ENCODE peak calls at places on chromosomes 13 and 19, in nine cellular contexts. G is psoas muscle, H is endothelial cell, L is dorsolateral prefrontal cortex, R is epithelial cell of esophagus, Y is lower lobe of right lung, I is osteocyte, V is epithelial cell of proximal tubule, K is foreskin fibroblast. D is an unnamed sample.

GRCh38 chr19:2312819-2313501 is 5.0 kb upstream of the LINGO3 start:
- DNase-seq in V (no peak), G (no peak), L (no peak), H (no peak), Y (no peak), R (no peak), K (no peak), I (no peak), D (no peak)

GRCh38 chr19:21084343-21084742 is 2.3 kb downstream of the ZNF714 start:
- DNase-seq in L (no peak), I (no peak), R (peak; percentile 70), V (peak; percentile 77), Y (no peak), K (peak; percentile 40), G (no peak), H (no peak), D (no peak)

GRCh38 chr19:4455742-4456565 is 1.6 kb downstream of the UBXN6 start:
- DNase-seq in R (peak; percentile 16), L (no peak), G (peak; percentile 88), K (peak; percentile 81), I (no peak), V (peak; percentile 60), H (no peak), Y (peak; percentile 59), D (no peak)

GRCh38 chr13:109651854-109652253 is 134.5 kb downstream of the IRS2 start:
- DNase-seq in H (no peak), R (no peak), K (no peak), V (no peak), G (no peak), L (no peak), I (no peak), Y (no peak), D (no peak)

GRCh38 chr13:48231080-48231479 is 1.9 kb upstream of the ITM2B start:
- DNase-seq in G (no peak), V (peak; percentile 96), Y (no peak), K (no peak), L (no peak), R (no peak), I (no peak), H (no peak), D (no peak)

GRCh38 chr13:45441633-45442032 is 23.1 kb upstream of the COG3 start:
- DNase-seq in R (peak; percentile 70), Y (no peak), V (no peak), I (no peak), K (peak; percentile 47), H (no peak), L (no peak), G (no peak), D (peak; percentile 47)

GRCh38 chr19:47228937-47229673 is 1.9 kb downstream of the BBC3 start:
- DNase-seq in I (no peak), L (peak; percentile 53), H (no peak), K (no peak), Y (no peak), R (peak; percentile 47), V (no peak), G (no peak), D (no peak)

GRCh38 chr13:30044932-30045331 is 194.5 kb upstream of the UBL3 start:
- DNase-seq in V (no peak), K (no peak), G (no peak), L (no peak), I (no peak), Y (no peak), R (peak; percentile 84), H (no peak), D (no peak)

GRCh38 chr13:38844581-38844980 is 146.1 kb downstream of the STOML3 start:
- DNase-seq in K (no peak), Y (no peak), H (no peak), V (no peak), L (no peak), G (no peak), R (no peak), I (no peak), D (no peak)

GRCh38 chr13:76643596-76643995 is 242.6 kb downstream of the KCTD12 start:
- DNase-seq in L (no peak), K (no peak), H (no peak), R (no peak), I (no peak), Y (no peak), V (peak; percentile 7), G (no peak), D (no peak)

GRCh38 chr19:40609561-40610395 is 8.6 kb downstream of the LTBP4 start:
- DNase-seq in I (peak; percentile 89), H (peak; percentile 73), V (no peak), K (peak; percentile 76), L (peak; percentile 81), G (peak; percentile 95), R (peak; percentile 85), Y (peak; percentile 95), D (peak; percentile 93)

GRCh38 chr13:33644607-33645543 is 173.1 kb upstream of the RFC3 start:
- DNase-seq in G (no peak), R (peak; percentile 27), V (no peak), K (no peak), H (no peak), Y (no peak), I (no peak), L (no peak), D (no peak)

GRCh38 chr13:44088911-44089851 is 209.5 kb downstream of the LACC1 start:
- DNase-seq in V (no peak), H (no peak), G (no peak), I (no peak), Y (no peak), K (no peak), L (no peak), R (no peak), D (no peak)

DNA sequence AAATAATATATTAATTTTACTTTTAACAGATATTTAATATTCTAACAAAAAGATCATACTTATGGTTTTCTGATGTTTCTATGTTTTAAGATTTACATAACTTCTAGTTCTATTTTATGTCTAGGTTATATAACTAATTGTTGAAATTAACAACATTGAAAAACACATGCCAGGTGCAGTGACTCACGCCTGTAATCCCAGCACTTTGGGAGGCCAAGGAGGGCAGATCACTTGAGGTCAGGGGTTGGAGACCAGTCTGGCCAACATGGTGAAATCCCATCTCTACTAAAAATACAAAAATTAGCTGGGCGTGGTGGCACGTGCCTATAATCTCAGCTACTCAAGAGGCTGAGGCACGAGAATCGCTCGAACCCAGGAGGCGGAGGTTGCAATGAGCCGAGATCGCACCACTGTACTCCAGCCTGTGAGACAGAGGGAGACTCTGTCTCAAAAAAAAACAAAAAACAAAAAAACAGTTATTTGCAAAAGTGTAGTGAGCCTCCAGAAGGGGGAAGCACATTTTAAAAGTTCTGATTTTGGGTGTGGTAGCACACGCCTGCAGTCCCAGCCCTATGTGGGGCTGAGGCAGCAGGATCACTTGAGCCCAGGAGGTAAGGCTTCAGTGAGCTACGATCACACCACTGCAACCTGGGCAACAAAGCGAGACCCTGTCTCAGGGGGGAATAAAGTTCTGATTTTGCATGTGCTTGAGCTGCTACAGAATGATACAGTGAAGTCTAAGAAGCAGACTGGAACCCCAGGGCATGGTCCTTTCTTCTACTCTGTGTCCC is 18.6 kb downstream of the MIPEP start:
- DNase-seq in V (no peak), Y (no peak), R (no peak), L (no peak), K (no peak), H (no peak), G (no peak), I (no peak), D (no peak)
- TF ChIP-seq CTCF in V (no peak), Y (no peak), R (no peak), L (no peak), K (no peak), H (no peak), G (no peak), I (no peak), D (no peak)

GRCh38 chr19:30696514-30696913 is 324.3 kb downstream of the ZNF536 start:
- DNase-seq in G (no peak), L (no peak), Y (no peak), I (no peak), R (no peak), K (no peak), V (no peak), H (peak; percentile 48), D (no peak)
- TF ChIP-seq CTCF in G (no peak), L (no peak), Y (peak; percentile 42), I (no peak), R (peak; percentile 8), K (peak; percentile 14), V (peak; percentile 37), H (peak; percentile 13), D (peak; percentile 45)

GRCh38 chr13:95494082-95494681 is 58.3 kb upstream of the CLDN10 start:
- DNase-seq in V (peak; percentile 40), H (peak; percentile 52), G (no peak), K (peak; percentile 49), Y (no peak), R (peak; percentile 83), I (no peak), L (no peak), D (no peak)
- TF ChIP-seq CTCF in V (peak; percentile 73), H (peak; percentile 86), G (peak; percentile 77), K (peak; percentile 64), Y (peak; percentile 68), R (peak; percentile 74), I (peak; percentile 69), L (peak; percentile 60), D (peak; percentile 65)

GRCh38 chr13:59532405-59532804 is 631.3 kb downstream of the DIAPH3 start:
- DNase-seq in L (no peak), I (no peak), K (no peak), G (no peak), H (no peak), R (peak; percentile 50), Y (no peak), V (no peak), D (no peak)

GRCh38 chr13:59534806-59535205 is 628.9 kb downstream of the DIAPH3 start:
- DNase-seq in R (no peak), G (no peak), I (no peak), H (no peak), V (no peak), Y (no peak), K (no peak), L (no peak), D (no peak)

GRCh38 chr13:59531571-59532091 is 632.1 kb downstream of the DIAPH3 start:
- DNase-seq in R (peak; percentile 80), Y (peak; percentile 67), G (peak; percentile 73), K (peak; percentile 31), L (peak; percentile 73), V (peak; percentile 39), I (peak; percentile 91), H (peak; percentile 67), D (peak; percentile 71)

GRCh38 chr13:59537500-59537899 is 626.2 kb downstream of the DIAPH3 start:
- DNase-seq in Y (no peak), H (no peak), I (no peak), K (no peak), R (no peak), L (no peak), V (no peak), G (no peak), D (no peak)

DNA sequence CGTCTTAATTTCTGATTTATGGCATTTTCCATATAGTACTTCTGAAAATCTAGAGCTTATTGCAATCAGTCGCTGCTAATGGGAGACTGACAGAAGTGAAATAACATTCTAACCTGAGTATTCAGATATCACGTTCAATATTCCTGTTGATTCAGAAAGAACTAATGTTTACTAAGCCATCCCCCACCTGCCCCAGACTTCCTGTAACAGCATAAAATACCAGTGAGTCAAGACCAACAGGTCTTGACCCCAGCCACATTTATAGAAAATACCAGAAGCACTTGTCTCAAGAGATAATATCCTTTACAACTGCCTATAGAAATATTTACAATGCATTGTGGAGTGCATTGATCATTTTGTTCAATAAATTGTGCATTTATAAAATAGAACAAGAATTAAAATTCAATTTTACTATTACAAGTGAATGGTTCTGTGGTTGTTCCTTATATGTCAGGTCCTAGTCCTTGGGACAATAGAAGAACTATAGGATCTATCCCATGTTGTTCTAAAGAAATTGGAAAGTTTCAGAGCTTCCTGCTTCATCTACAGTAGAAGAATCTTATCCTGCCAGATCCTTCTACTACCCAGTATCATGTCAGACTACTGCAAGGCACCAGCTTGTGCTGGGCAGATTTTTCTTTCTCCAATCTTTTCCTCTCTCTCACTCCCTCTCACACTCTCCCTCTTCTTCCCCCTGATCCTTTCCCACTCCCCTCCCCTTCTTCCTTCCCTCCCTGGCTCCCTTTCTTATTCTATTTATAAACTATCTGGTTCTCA is 630.0 kb downstream of the DIAPH3 start:
- DNase-seq in V (no peak), I (no peak), L (no peak), R (peak; percentile 62), K (no peak), G (no peak), H (no peak), Y (no peak), D (no peak)
- TF ChIP-seq CTCF in V (no peak), I (no peak), L (no peak), R (no peak), K (no peak), G (no peak), H (no peak), Y (no peak), D (no peak)